ENCODE peak calls at places on chromosome 16, in eight cellular contexts. V is DND-41; F is PC-9; J is CD8-positive, alpha-beta T cell; N is Peyer's patch; E is stomach; A is spleen; L is ascending aorta. Q is an unnamed sample.

GRCh38 chr16:27644165-27644564 is 94.2 kb downstream of the KATNIP start:
- DNase-seq in V (no peak), L (no peak), J (no peak), A (no peak), E (no peak), F (no peak), N (no peak), Q (no peak)

GRCh38 chr16:81910366-81910885 is 100.8 kb downstream of the SDR42E1 start:
- DNase-seq in J (no peak), F (no peak), A (no peak), N (no peak), V (no peak), L (no peak), E (no peak), Q (no peak)

GRCh38 chr16:53960954-53961616 is 257.1 kb downstream of the FTO start:
- DNase-seq in A (no peak), F (no peak), L (no peak), N (no peak), E (no peak), J (no peak), V (no peak), Q (no peak)

GRCh38 chr16:20023190-20023589 is 50.5 kb downstream of the GPR139 start:
- DNase-seq in A (no peak), E (no peak), F (no peak), N (no peak), V (peak; percentile 29), L (no peak), J (no peak), Q (no peak)

GRCh38 chr16:11276143-11276879 is at the start of gene PRM2:
- DNase-seq in F (no peak), L (no peak), E (no peak), A (no peak), J (no peak), V (no peak), N (no peak), Q (no peak)

GRCh38 chr16:75267631-75268264 is 16.3 kb upstream of the BCAR1 start:
- DNase-seq in J (no peak), E (peak; percentile 65), A (no peak), V (no peak), F (peak; percentile 84), N (no peak), L (no peak), Q (peak; percentile 77)

GRCh38 chr16:89172901-89173628 is 1.5 kb downstream of the CDH15 start:
- DNase-seq in L (no peak), J (no peak), N (no peak), E (no peak), F (no peak), V (no peak), A (peak; percentile 78), Q (no peak)

GRCh38 chr16:28935924-28936783 is 4.4 kb downstream of the CD19 start:
- DNase-seq in J (peak; percentile 78), N (peak; percentile 65), E (peak; percentile 88), V (peak; percentile 69), F (peak; percentile 72), A (peak; percentile 94), L (peak; percentile 54), Q (peak; percentile 78)

GRCh38 chr16:78249056-78249455 is 149.6 kb downstream of the WWOX start:
- DNase-seq in E (peak; percentile 85), L (no peak), V (no peak), F (no peak), A (no peak), J (no peak), N (no peak), Q (no peak)

GRCh38 chr16:30997000-30997886 is 12.2 kb downstream of the HSD3B7 start:
- DNase-seq in L (no peak), N (peak; percentile 89), V (no peak), E (peak; percentile 83), A (peak; percentile 96), F (peak; percentile 50), J (peak; percentile 80), Q (peak; percentile 84)

GRCh38 chr16:75304521-75305363 is 53.3 kb upstream of the BCAR1 start:
- DNase-seq in J (no peak), V (no peak), A (peak; percentile 84), E (peak; percentile 28), F (peak; percentile 77), N (no peak), L (no peak), Q (no peak)

GRCh38 chr16:77660311-77660710 is 62.0 kb upstream of the NUDT7 start:
- DNase-seq in L (no peak), N (no peak), F (no peak), E (no peak), V (no peak), J (no peak), A (no peak), Q (no peak)

GRCh38 chr16:60929-61878 is 7.6 kb downstream of the SNRNP25 start:
- DNase-seq in F (no peak), V (no peak), E (no peak), A (peak; percentile 70), J (no peak), N (no peak), L (no peak), Q (peak; percentile 69)

GRCh38 chr16:70678898-70679652 is 6.8 kb downstream of the MTSS2 start:
- DNase-seq in J (no peak), F (no peak), N (no peak), E (no peak), A (peak; percentile 74), V (no peak), L (no peak), Q (no peak)

GRCh38 chr16:86681440-86681838 is 103.1 kb downstream of the FOXL1 start:
- DNase-seq in L (peak; percentile 39), V (no peak), N (no peak), A (no peak), J (no peak), F (no peak), E (no peak), Q (peak; percentile 84)

GRCh38 chr16:51876934-51877333 is 670.0 kb downstream of the TOX3 start:
- DNase-seq in F (no peak), E (no peak), V (no peak), L (no peak), N (no peak), A (no peak), J (no peak), Q (no peak)

GRCh38 chr16:73735018-73735417 is 561.6 kb upstream of the PSMD7 start:
- DNase-seq in J (no peak), L (no peak), V (no peak), A (no peak), N (no peak), E (no peak), F (peak; percentile 38), Q (no peak)

GRCh38 chr16:87689956-87690465 is 75.8 kb downstream of the KLHDC4 start:
- DNase-seq in F (no peak), J (no peak), E (no peak), N (no peak), L (no peak), A (no peak), V (no peak), Q (no peak)

GRCh38 chr16:89920723-89921122 is 2.1 kb downstream of the MC1R start:
- DNase-seq in F (no peak), E (no peak), J (no peak), L (no peak), N (no peak), V (no peak), A (no peak), Q (no peak)

GRCh38 chr16:27242398-27242797 is 26.2 kb downstream of the NSMCE1 start:
- DNase-seq in A (no peak), L (no peak), E (no peak), F (no peak), J (no peak), N (no peak), V (no peak), Q (no peak)

GRCh38 chr16:31145398-31145990 is 4.4 kb downstream of the PRSS36 start:
- DNase-seq in J (no peak), V (no peak), E (no peak), F (no peak), A (no peak), N (no peak), L (no peak), Q (no peak)

GRCh38 chr16:69048328-69049120 is 56.9 kb upstream of the HAS3 start:
- DNase-seq in N (no peak), F (no peak), L (no peak), V (no peak), A (no peak), J (no peak), E (no peak), Q (no peak)
- H3K27ac ChIP-seq in N (no peak overlapping the region), F (no peak overlapping the region), L (no peak overlapping the region), V (no peak overlapping the region), A (no peak overlapping the region), J (no peak overlapping the region), E (no peak overlapping the region), Q (no peak overlapping the region)

GRCh38 chr16:2905988-2906387 is 5.7 kb upstream of the FLYWCH1 start:
- DNase-seq in E (no peak), J (no peak), V (no peak), A (no peak), F (no peak), N (no peak), L (no peak), Q (no peak)
- H3K4me3 ChIP-seq in E (no peak overlapping the region), J (peak overlapping the region; percentile 41), V (no peak overlapping the region), A (no peak overlapping the region), F (peak overlapping the region; percentile 15), N (no peak overlapping the region), L (peak overlapping the region; percentile 17), Q (peak overlapping the region; percentile 1)

DNA sequence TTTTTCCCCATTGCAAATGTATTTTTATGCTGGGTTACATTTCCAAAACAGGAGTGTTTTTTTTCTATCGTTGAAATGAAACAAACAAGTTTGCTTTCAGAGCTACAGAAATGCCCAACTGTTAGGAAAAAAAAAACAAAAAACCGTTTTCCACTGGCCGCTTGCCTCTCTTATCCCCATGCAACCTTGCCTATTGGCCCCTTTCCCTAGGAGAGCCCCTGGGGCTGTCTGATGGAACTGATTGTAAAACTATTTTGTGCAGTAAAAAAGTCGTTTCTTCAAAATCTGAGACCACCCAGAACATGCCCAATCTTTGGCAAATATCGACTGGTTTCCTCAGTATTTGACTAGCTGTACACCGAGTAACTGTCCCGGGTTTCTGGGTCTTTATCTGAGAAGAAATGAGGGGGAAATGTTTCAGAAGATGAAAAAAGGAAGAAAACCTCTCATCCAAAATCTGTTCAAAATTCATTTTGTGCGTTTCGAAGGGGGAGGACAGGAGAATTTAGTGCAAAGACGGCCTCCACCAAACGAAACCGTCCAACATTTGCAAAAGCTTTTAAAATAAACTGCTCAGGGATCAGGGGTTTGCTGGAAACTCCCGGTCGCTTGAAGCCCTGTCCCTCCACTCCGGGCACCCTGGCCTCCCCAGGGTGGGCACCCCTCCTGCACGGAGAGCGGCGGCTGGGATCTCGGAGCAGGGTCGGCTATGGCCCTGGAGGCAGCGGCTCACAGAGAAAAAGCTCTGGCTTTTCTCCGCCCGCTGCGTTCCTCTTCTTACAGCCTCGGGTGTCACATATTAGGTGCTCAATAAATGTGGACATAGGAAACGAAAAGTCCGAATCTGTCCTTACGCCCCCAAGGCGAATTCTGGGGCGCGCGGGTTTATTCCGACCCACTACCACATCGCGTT is 1.0 kb upstream of the GNAO1 start:
- DNase-seq in F (no peak), L (no peak), E (no peak), A (peak; percentile 75), J (no peak), N (no peak), V (no peak), Q (no peak)
- H3K27ac ChIP-seq in F (no peak overlapping the region), L (peak overlapping the region; percentile 92), E (peak overlapping the region; percentile 90), A (peak overlapping the region; percentile 55), J (no peak overlapping the region), N (peak overlapping the region; percentile 90), V (no peak overlapping the region), Q (peak overlapping the region; percentile 81)

GRCh38 chr16:4327386-4327781 is 11.5 kb downstream of the GLIS2 start:
- DNase-seq in V (no peak), A (no peak), J (no peak), L (no peak), N (no peak), E (no peak), F (no peak), Q (no peak)
- H3K4me3 ChIP-seq in V (no peak overlapping the region), A (peak overlapping the region; percentile 58), J (no peak overlapping the region), L (peak overlapping the region; percentile 61), N (peak overlapping the region; percentile 51), E (peak overlapping the region; percentile 50), F (no peak overlapping the region), Q (peak overlapping the region; percentile 75)